ENCODE peak calls at places on chromosomes 6 and 20, in seven cellular contexts. A is CD8-positive, alpha-beta memory T cell; J is body of pancreas; O is mesendoderm; F is pancreas; R is SJSA1; M is psoas muscle. X is an unnamed sample.

GRCh38 chr6:13733178-13733851 is 21.7 kb upstream of the RANBP9 start:
- DNase-seq in A (no peak), J (no peak), O (peak; percentile 7), F (no peak), R (no peak), M (peak; percentile 90), X (no peak)

GRCh38 chr20:36819662-36820061 is 46.1 kb upstream of the DSN1 start:
- DNase-seq in A (no peak), J (no peak), O (peak; percentile 44), F (no peak), R (no peak), M (no peak), X (no peak)

GRCh38 chr6:43924222-43924702 is 154.3 kb downstream of the VEGFA start:
- DNase-seq in A (peak; percentile 41), J (no peak), O (no peak), F (no peak), R (no peak), M (no peak), X (no peak)

GRCh38 chr20:2236266-2236665 is 59.5 kb upstream of the TGM3 start:
- DNase-seq in A (no peak), J (no peak), O (no peak), F (no peak), R (no peak), M (no peak), X (no peak)

GRCh38 chr6:83974409-83975050 is 59.0 kb upstream of the MRAP2 start:
- DNase-seq in A (no peak), J (no peak), O (peak; percentile 13), F (no peak), R (no peak), M (no peak), X (peak; percentile 43)

GRCh38 chr6:167524261-167524660 is 199.4 kb downstream of the TTLL2 start:
- DNase-seq in A (no peak), J (no peak), O (no peak), F (no peak), R (no peak), M (no peak), X (no peak)

GRCh38 chr6:166078294-166078693 is 89.4 kb downstream of the TBXT start:
- DNase-seq in A (no peak), J (no peak), O (no peak), F (no peak), R (no peak), M (no peak), X (no peak)

GRCh38 chr6:165060636-165061190 is 248.7 kb downstream of the C6orf118 start:
- DNase-seq in A (no peak), J (no peak), O (no peak), F (no peak), R (peak; percentile 89), M (no peak), X (no peak)

GRCh38 chr20:49349678-49350077 is 71.8 kb upstream of the ZNFX1 start:
- DNase-seq in A (no peak), J (no peak), O (no peak), F (no peak), R (no peak), M (peak; percentile 61), X (no peak)

GRCh38 chr20:62142252-62143117 is 709 bp downstream of the PSMA7 start:
- DNase-seq in A (no peak), J (peak; percentile 40), O (no peak), F (no peak), R (no peak), M (no peak), X (peak; percentile 63)

GRCh38 chr20:44714701-44715494 is at the start of gene CCN5:
- DNase-seq in A (no peak), J (peak; percentile 76), O (no peak), F (peak; percentile 74), R (peak; percentile 82), M (peak; percentile 94), X (no peak)

GRCh38 chr6:122026572-122027369 is 372.7 kb upstream of the HSF2 start:
- DNase-seq in A (no peak), J (no peak), O (no peak), F (no peak), R (no peak), M (no peak), X (no peak)

GRCh38 chr6:89044988-89045387 is 35.6 kb upstream of the PNRC1 start:
- DNase-seq in A (no peak), J (no peak), O (peak; percentile 28), F (no peak), R (no peak), M (no peak), X (no peak)

GRCh38 chr20:760751-761417 is 7.4 kb downstream of the SLC52A3 start:
- DNase-seq in A (peak; percentile 19), J (peak; percentile 25), O (peak; percentile 73), F (no peak), R (no peak), M (no peak), X (peak; percentile 23)

GRCh38 chr6:157182503-157183254 is 140.6 kb downstream of the TMEM242 start:
- DNase-seq in A (no peak), J (no peak), O (no peak), F (no peak), R (no peak), M (no peak), X (no peak)

GRCh38 chr6:131744888-131745287 is 34.1 kb upstream of the CTAGE9 start:
- DNase-seq in A (no peak), J (no peak), O (no peak), F (no peak), R (no peak), M (no peak), X (no peak)

GRCh38 chr6:167647333-167647732 is 179.4 kb upstream of the AFDN start:
- DNase-seq in A (no peak), J (no peak), O (peak; percentile 42), F (no peak), R (no peak), M (no peak), X (no peak)

GRCh38 chr6:34556031-34556471 is at the start of gene SPDEF:
- DNase-seq in A (no peak), J (no peak), O (no peak), F (no peak), R (no peak), M (no peak), X (peak; percentile 27)

GRCh38 chr20:14055127-14055742 is 59.9 kb downstream of the MACROD2 start:
- DNase-seq in A (peak; percentile 9), J (no peak), O (peak; percentile 59), F (no peak), R (no peak), M (no peak), X (peak; percentile 65)

GRCh38 chr6:126388235-126388634 is 48.3 kb downstream of the CENPW start:
- DNase-seq in A (no peak), J (no peak), O (no peak), F (no peak), R (no peak), M (no peak), X (no peak)

GRCh38 chr6:39887692-39888450 is 46.4 kb downstream of the MOCS1 start:
- DNase-seq in A (no peak), J (peak; percentile 59), O (peak; percentile 92), F (peak; percentile 51), R (peak; percentile 89), M (peak; percentile 92), X (peak; percentile 28)

DNA sequence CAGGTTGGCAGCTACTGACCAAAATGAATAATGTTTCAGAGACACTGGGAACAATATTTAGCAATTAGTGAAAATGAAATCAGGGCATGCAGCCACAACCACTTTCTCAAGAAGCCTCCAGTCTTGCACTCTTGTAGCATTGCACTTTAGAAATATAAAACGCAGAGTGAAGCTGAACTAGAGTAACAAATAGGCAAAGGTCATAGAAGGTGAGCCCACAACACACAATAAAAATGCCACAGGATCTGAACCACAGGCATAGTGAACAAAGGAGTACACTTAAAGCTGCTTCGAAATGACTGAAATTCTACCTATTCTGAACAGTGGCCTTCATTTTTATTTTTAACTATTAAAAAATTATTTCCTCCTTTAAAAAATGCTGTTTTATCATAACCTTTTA is 25.0 kb downstream of the DDO start:
- DNase-seq in A (peak; percentile 28), J (no peak), O (no peak), F (no peak), R (no peak), M (no peak), X (no peak)
- H3K36me3 ChIP-seq in A (no peaks in the 10 kb centered on the region), J (no peaks in the 10 kb centered on the region), O (no peaks in the 10 kb centered on the region), F (no peaks in the 10 kb centered on the region), R (no peaks in the 10 kb centered on the region), M (peaks cover 17% of the 10 kb centered on the region), X (no peaks in the 10 kb centered on the region)

GRCh38 chr20:46914789-46915359 is 20.2 kb downstream of the EYA2 start:
- DNase-seq in A (no peak), J (no peak), O (no peak), F (no peak), R (no peak), M (peak; percentile 86), X (no peak)
- H3K4me3 ChIP-seq in A (no peak overlapping the region), J (no peak overlapping the region), O (no peak overlapping the region), F (no peak overlapping the region), R (no peak overlapping the region), M (no peak overlapping the region), X (no peak overlapping the region)

GRCh38 chr6:108005961-108006360 is 48.0 kb upstream of the SEC63 start:
- DNase-seq in A (no peak), J (no peak), O (no peak), F (no peak), R (no peak), M (no peak), X (no peak)

GRCh38 chr6:108008363-108008762 is 50.4 kb upstream of the SEC63 start:
- DNase-seq in A (no peak), J (no peak), O (no peak), F (no peak), R (no peak), M (no peak), X (no peak)

GRCh38 chr6:108002365-108003221 is 44.6 kb upstream of the SEC63 start:
- DNase-seq in A (no peak), J (peak; percentile 47), O (peak; percentile 77), F (peak; percentile 51), R (no peak), M (no peak), X (peak; percentile 64)

GRCh38 chr6:108001696-108002231 is 43.8 kb upstream of the SEC63 start:
- DNase-seq in A (no peak), J (no peak), O (no peak), F (no peak), R (no peak), M (no peak), X (peak; percentile 54)

DNA sequence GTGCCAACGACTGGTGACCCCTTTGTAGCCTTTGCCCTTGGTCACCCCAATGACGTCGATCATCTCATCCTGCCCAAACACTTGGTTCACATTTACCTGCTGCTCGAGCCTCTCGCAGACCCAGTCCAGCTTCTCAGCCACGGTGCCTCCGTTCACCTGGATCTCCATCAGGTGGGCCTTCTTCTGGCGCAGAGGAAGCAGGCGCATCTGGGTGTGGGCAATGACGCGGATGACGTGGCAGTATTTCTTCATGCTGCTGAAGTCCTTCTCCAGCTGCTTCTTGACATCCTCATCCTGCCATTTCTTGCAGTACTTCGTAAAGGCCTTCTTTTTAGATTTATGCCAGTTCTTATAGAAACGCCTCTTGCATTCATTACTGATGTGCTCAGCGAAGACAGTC is 46.9 kb upstream of the SEC63 start:
- DNase-seq in A (no peak), J (no peak), O (no peak), F (no peak), R (no peak), M (no peak), X (no peak)
- H3K4me1 ChIP-seq in A (no peaks in the 10 kb centered on the region), J (peaks cover 29% of the 10 kb centered on the region), O (no peaks in the 10 kb centered on the region), F (peaks cover 9% of the 10 kb centered on the region), R (no peaks in the 10 kb centered on the region), M (no peaks in the 10 kb centered on the region), X (peaks cover 29% of the 10 kb centered on the region)

DNA sequence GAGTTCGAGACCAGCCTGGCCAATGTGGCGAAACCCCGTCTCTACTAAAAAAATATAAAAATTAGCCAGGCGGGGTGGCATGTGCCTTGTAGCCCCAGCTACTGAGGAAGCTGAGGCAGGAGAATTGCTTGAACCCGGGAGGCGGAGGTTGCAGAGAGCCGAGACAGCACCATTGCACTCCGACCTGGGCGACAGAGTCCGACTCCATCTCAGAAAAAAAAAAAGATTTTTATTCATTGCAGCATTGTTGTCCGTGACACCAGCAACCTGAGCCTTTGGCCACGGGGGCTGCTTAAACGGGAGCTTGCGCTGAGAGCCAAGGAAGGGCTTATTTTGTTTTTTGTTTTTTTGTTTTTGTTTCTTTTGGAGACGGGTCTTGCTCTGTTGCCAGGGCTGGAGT is 7.3 kb downstream of the ARFGAP1 start:
- DNase-seq in A (no peak), J (no peak), O (no peak), F (no peak), R (no peak), M (no peak), X (no peak)
- H3K36me3 ChIP-seq in A (peaks cover 14% of the 10 kb centered on the region), J (peaks cover 14% of the 10 kb centered on the region), O (peaks cover 12% of the 10 kb centered on the region), F (peaks cover 11% of the 10 kb centered on the region), R (peaks cover 94% of the 10 kb centered on the region), M (peaks cover 92% of the 10 kb centered on the region), X (peaks cover 14% of the 10 kb centered on the region)